ENCODE peak calls at places on chromosomes 11 and 22, in six cellular contexts. V, T, S, X, O and C are unnamed samples.

GRCh38 chr11:124394408-124394807 is 4.4 kb downstream of the OR8B3 start:
- DNase-seq in T (no peak), X (no peak), V (no peak), O (no peak), S (peak; percentile 30), C (peak; percentile 40)

GRCh38 chr11:111627591-111627990 is 25.3 kb downstream of the SIK2 start:
- DNase-seq in V (no peak), T (no peak), S (no peak), X (no peak), O (no peak), C (no peak)

GRCh38 chr11:99638073-99638553 is 617.4 kb downstream of the CNTN5 start:
- DNase-seq in O (no peak), V (no peak), S (no peak), T (no peak), X (no peak), C (no peak)

GRCh38 chr11:73200256-73200655 is 17.8 kb upstream of the P2RY2 start:
- DNase-seq in V (no peak), O (no peak), X (no peak), S (peak; percentile 63), T (no peak), C (peak; percentile 62)

GRCh38 chr11:126348806-126349582 is 6.5 kb upstream of the ST3GAL4 start:
- DNase-seq in T (no peak), V (peak; percentile 66), X (peak; percentile 55), O (no peak), S (no peak), C (no peak)

GRCh38 chr22:33519140-33519973 is 400.9 kb downstream of the LARGE1 start:
- DNase-seq in S (peak; percentile 58), V (no peak), O (peak; percentile 32), X (no peak), T (peak; percentile 84), C (peak; percentile 4)

GRCh38 chr11:111299111-111300026 is 1.0 kb downstream of the POU2AF3 start:
- DNase-seq in V (peak; percentile 59), T (no peak), O (peak; percentile 77), S (peak; percentile 52), X (peak; percentile 67), C (peak; percentile 43)

GRCh38 chr11:60899021-60899936 is 7.1 kb downstream of the PRPF19 start:
- DNase-seq in V (no peak), O (peak; percentile 45), X (no peak), T (peak; percentile 51), S (peak; percentile 79), C (peak; percentile 89)

DNA sequence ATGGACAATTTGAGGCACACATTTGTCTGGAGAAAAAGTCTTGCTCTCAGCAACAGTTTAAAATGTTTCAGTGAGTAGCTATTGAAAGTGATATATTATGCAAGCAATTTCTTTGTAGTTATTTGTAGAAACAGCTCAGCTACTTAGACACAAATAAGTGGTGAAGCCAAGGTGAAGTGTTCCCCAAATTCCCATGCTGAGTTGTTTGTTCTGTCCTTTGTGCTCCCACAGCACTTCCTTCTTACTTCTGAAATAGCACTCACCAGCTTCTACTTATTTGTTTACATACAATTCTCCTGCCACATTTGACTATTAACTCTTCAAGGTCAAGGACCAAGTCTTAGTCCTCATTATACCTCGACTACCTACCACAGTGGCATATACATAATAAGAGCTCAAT is 638.6 kb upstream of the LRRC4C start:
- DNase-seq in X (no peak), T (no peak), V (no peak), S (no peak), O (no peak), C (no peak)
- H3K9me3 ChIP-seq in X (no peaks in the 10 kb centered on the region), T (no peaks in the 10 kb centered on the region), V (peaks cover 11% of the 10 kb centered on the region), S (no peaks in the 10 kb centered on the region), O (no peaks in the 10 kb centered on the region), C (no peaks in the 10 kb centered on the region)

GRCh38 chr11:117229411-117229810 is 2.5 kb downstream of the PCSK7 start:
- DNase-seq in V (no peak), S (no peak), T (no peak), O (no peak), X (no peak), C (no peak)

GRCh38 chr11:117231637-117232021 is 244 bp downstream of the PCSK7 start:
- DNase-seq in O (no peak), S (no peak), T (no peak), X (no peak), V (no peak), C (no peak)

GRCh38 chr11:117230286-117230961 is 1.4 kb downstream of the PCSK7 start:
- DNase-seq in X (no peak), V (no peak), S (no peak), T (peak; percentile 69), O (no peak), C (peak; percentile 36)

GRCh38 chr11:117230981-117231636 is 764 bp downstream of the PCSK7 start:
- DNase-seq in V (no peak), T (peak; percentile 16), O (no peak), X (no peak), S (no peak), C (peak; percentile 46)

DNA sequence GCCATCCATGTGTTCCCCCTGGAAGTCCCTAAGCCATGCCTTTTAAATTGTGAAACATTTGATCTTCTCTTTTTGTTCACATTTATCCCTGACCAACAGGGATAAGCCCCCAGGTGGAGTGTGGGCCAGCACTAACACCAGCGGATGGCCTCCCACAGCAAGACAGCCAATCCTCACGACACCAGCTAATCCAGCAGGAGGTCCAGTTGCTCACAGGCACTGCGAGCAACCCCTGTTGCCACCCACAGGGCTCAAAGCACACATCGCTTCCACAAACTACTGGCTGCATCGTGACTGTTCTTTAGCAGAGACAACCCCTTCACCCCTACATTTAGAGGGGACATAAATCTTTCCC is 2.0 kb downstream of the PCSK7 start:
- DNase-seq in V (no peak), T (no peak), X (no peak), S (no peak), O (no peak), C (no peak)
- H3K4me1 ChIP-seq in V (peaks cover 51% of the 10 kb centered on the region), T (peaks cover 39% of the 10 kb centered on the region), X (peaks cover 26% of the 10 kb centered on the region), S (peaks cover 1% of the 10 kb centered on the region), O (peaks cover 41% of the 10 kb centered on the region), C (peaks cover 23% of the 10 kb centered on the region)

GRCh38 chr22:49253656-49254055 is 574.0 kb downstream of the BRD1 start:
- DNase-seq in V (no peak), X (no peak), O (no peak), T (no peak), S (no peak), C (no peak)

GRCh38 chr22:49255154-49255553 is 572.5 kb downstream of the BRD1 start:
- DNase-seq in O (no peak), X (no peak), T (no peak), V (no peak), S (no peak), C (no peak)

GRCh38 chr22:49247194-49247924 is 580.3 kb downstream of the BRD1 start:
- DNase-seq in X (no peak), V (no peak), T (no peak), S (no peak), O (no peak), C (no peak)

GRCh38 chr22:49255741-49256318 is 571.8 kb downstream of the BRD1 start:
- DNase-seq in T (no peak), S (no peak), O (no peak), V (no peak), X (no peak), C (no peak)

GRCh38 chr22:49251371-49251770 is 576.3 kb downstream of the BRD1 start:
- DNase-seq in S (no peak), X (no peak), T (no peak), O (no peak), V (no peak), C (no peak)
- H3K9me3 ChIP-seq in S (peaks cover 6% of the 10 kb centered on the region), X (no peaks in the 10 kb centered on the region), T (no peaks in the 10 kb centered on the region), O (no peaks in the 10 kb centered on the region), V (no peaks in the 10 kb centered on the region), C (no peaks in the 10 kb centered on the region)

GRCh38 chr22:45227645-45228400 is 12.9 kb downstream of the KIAA0930 start:
- DNase-seq in S (no peak), T (no peak), X (no peak), V (no peak), O (no peak), C (no peak)

GRCh38 chr22:45230026-45230845 is 10.5 kb downstream of the KIAA0930 start:
- DNase-seq in X (no peak), O (no peak), S (no peak), T (no peak), V (no peak), C (no peak)

GRCh38 chr22:45226681-45227186 is 14.0 kb downstream of the KIAA0930 start:
- DNase-seq in S (no peak), T (no peak), O (no peak), X (no peak), V (no peak), C (peak; percentile 25)

GRCh38 chr22:45229181-45229580 is 11.5 kb downstream of the KIAA0930 start:
- DNase-seq in X (no peak), S (no peak), O (no peak), V (no peak), T (no peak), C (no peak)

DNA sequence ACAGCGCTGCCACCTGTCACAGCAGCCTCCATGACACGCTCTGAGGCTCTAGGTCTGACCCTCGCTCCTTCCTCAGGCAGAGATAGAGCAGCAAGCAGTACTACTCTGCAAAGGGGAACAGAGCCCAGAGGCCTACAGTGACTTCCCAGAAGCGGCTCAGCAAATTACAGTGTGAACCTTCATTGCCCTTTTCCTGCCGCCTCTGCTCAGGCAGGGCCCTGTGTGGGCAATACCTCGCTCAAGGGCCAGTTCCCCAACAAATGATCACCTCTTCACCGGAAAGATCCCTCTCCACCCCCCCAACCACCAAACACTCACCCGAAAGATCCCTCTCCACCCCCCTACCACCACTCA is 12.3 kb downstream of the KIAA0930 start:
- DNase-seq in O (no peak), X (no peak), S (no peak), T (no peak), V (no peak), C (no peak)
- H3K4me1 ChIP-seq in O (peaks cover 12% of the 10 kb centered on the region), X (no peaks in the 10 kb centered on the region), S (peaks cover 10% of the 10 kb centered on the region), T (peaks cover 24% of the 10 kb centered on the region), V (peaks cover 13% of the 10 kb centered on the region), C (no peaks in the 10 kb centered on the region)

GRCh38 chr22:47206185-47206584 is 443.7 kb downstream of the TBC1D22A start:
- DNase-seq in X (no peak), V (no peak), S (no peak), T (no peak), O (no peak), C (no peak)
- H3K9me3 ChIP-seq in X (no peaks in the 10 kb centered on the region), V (no peaks in the 10 kb centered on the region), S (peaks cover 6% of the 10 kb centered on the region), T (no peaks in the 10 kb centered on the region), O (no peaks in the 10 kb centered on the region), C (no peaks in the 10 kb centered on the region)

DNA sequence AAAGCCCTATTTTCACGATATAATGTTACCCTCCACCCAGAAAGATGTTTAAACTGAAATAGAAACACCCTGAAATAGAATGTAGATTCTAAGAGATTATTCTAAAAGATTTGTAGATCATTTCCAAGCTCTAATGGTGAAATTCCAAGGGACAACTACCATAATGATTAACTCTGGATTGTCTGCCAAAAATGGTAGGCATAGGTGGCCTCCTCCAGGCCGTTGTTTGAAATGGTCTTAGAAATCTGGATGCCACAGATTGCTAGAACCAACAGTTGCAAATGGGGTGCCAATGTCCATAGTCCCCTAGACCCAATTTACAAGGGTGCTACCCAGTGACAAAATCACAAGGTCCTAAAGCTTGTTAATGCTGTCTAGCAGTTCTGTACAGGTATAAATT is 6.7 kb upstream of the SLC6A5 start:
- DNase-seq in O (no peak), T (no peak), X (no peak), V (no peak), S (no peak), C (no peak)
- H3K4me1 ChIP-seq in O (peaks cover 6% of the 10 kb centered on the region), T (no peaks in the 10 kb centered on the region), X (peaks cover 6% of the 10 kb centered on the region), V (peaks cover 14% of the 10 kb centered on the region), S (peaks cover 6% of the 10 kb centered on the region), C (no peaks in the 10 kb centered on the region)

GRCh38 chr11:64241175-64241429 is 207 bp downstream of the FKBP2 start:
- DNase-seq in X (no peak), O (no peak), T (no peak), S (no peak), V (no peak), C (no peak)
- H3K9me3 ChIP-seq in X (no peaks in the 10 kb centered on the region), O (no peaks in the 10 kb centered on the region), T (no peaks in the 10 kb centered on the region), S (no peaks in the 10 kb centered on the region), V (no peaks in the 10 kb centered on the region), C (no peaks in the 10 kb centered on the region)